ENCODE peak calls at places on chromosomes 16 and 17, in eight cellular contexts. Z is ovary, F is EL, S is NCI-H1092 treated with DMSO at 0.1 percent for 48 hours, V is DMS 273 treated with DMSO at 0.1 percent for 48 hours, T is pons, B is hypothalamus, U is lower lobe of right lung. Q is an unnamed sample.

GRCh38 chr16:87851601-87852000 is 17.7 kb downstream of the SLC7A5 start:
- DNase-seq in Z (no peak), F (no peak), S (no peak), V (no peak), T (no peak), B (no peak), U (no peak), Q (no peak)

GRCh38 chr17:65332375-65332774 is 195.2 kb downstream of the RGS9 start:
- DNase-seq in Z (no peak), F (peak), S (no peak), V (no peak), T (no peak), B (no peak), U (no peak), Q (no peak)

GRCh38 chr17:47999612-48000011 is 28.7 kb downstream of the CDK5RAP3 start:
- DNase-seq in Z (no peak), F (peak), S (no peak), V (no peak), T (no peak), B (no peak), U (peak), Q (no peak)

GRCh38 chr16:88677721-88678120 is 8.6 kb downstream of the SNAI3 start:
- DNase-seq in Z (no peak), F (no peak), S (no peak), V (no peak), T (no peak), B (no peak), U (no peak), Q (no peak)

GRCh38 chr17:64256913-64257807 is 5.9 kb downstream of the TEX2 start:
- DNase-seq in Z (no peak), F (no peak), S (no peak), V (no peak), T (peak), B (no peak), U (no peak), Q (no peak)

GRCh38 chr17:68910256-68910705 is 44.9 kb downstream of the ABCA8 start:
- DNase-seq in Z (peak), F (peak), S (no peak), V (peak), T (peak), B (peak), U (no peak), Q (no peak)

GRCh38 chr16:7967986-7968509 is 622.3 kb downstream of the TMEM114 start:
- DNase-seq in Z (no peak), F (no peak), S (no peak), V (no peak), T (no peak), B (no peak), U (no peak), Q (no peak)

GRCh38 chr17:694239-694638 is 20.4 kb downstream of the VPS53 start:
- DNase-seq in Z (no peak), F (peak), S (no peak), V (no peak), T (no peak), B (no peak), U (no peak), Q (no peak)

GRCh38 chr16:84032458-84033178 is 10.0 kb downstream of the SLC38A8 start:
- DNase-seq in Z (no peak), F (no peak), S (peak), V (no peak), T (no peak), B (no peak), U (no peak), Q (no peak)

GRCh38 chr17:74454197-74455024 is 12.0 kb upstream of the CD300A start:
- DNase-seq in Z (peak), F (no peak), S (peak), V (peak), T (peak), B (peak), U (peak), Q (no peak)

GRCh38 chr16:73268311-73268997 is 220.5 kb upstream of the ZFHX3 start:
- DNase-seq in Z (no peak), F (peak), S (peak), V (peak), T (peak), B (peak), U (no peak), Q (no peak)

GRCh38 chr17:2174471-2175293 is 119.8 kb downstream of the HIC1 start:
- DNase-seq in Z (peak), F (peak), S (peak), V (no peak), T (no peak), B (peak), U (peak), Q (no peak)

GRCh38 chr17:59415397-59415796 is 83.9 kb downstream of the YPEL2 start:
- DNase-seq in Z (no peak), F (no peak), S (no peak), V (no peak), T (no peak), B (no peak), U (no peak), Q (no peak)

GRCh38 chr16:30893082-30893743 is 664 bp downstream of the BCL7C start:
- DNase-seq in Z (no peak), F (no peak), S (peak), V (no peak), T (no peak), B (no peak), U (no peak), Q (no peak)

GRCh38 chr16:77585852-77586251 is 136.5 kb upstream of the NUDT7 start:
- DNase-seq in Z (no peak), F (no peak), S (no peak), V (no peak), T (peak), B (no peak), U (no peak), Q (no peak)